ENCODE peak calls at places on chromosomes 16 and 17, in four cellular contexts. Y is GM12865, H is BE2C, N is OCI-M1. V is an unnamed sample.

GRCh38 chr16:53131363-53132071 is 76.7 kb downstream of the CHD9 start:
- DNase-seq in H (peak), Y (peak), N (peak), V (peak)

GRCh38 chr16:88063201-88063773 is 112.1 kb downstream of the BANP start:
- DNase-seq in H (no peak), N (no peak), Y (no peak), V (no peak)

GRCh38 chr17:38705803-38706624 is 941 bp downstream of the MLLT6 start:
- DNase-seq in H (peak), N (peak), Y (peak), V (no peak)

GRCh38 chr16:22122239-22122638 is 29.9 kb downstream of the VWA3A start:
- DNase-seq in H (no peak), Y (no peak), N (no peak), V (no peak)

GRCh38 chr17:72192409-72193192 is 71.8 kb downstream of the SOX9 start:
- DNase-seq in Y (no peak), N (no peak), H (no peak), V (no peak)

GRCh38 chr16:88442435-88442810 is 10.7 kb upstream of the ZFPM1 start:
- DNase-seq in Y (no peak), N (no peak), H (no peak), V (no peak)

GRCh38 chr16:77450790-77451487 is 16.1 kb upstream of the ADAMTS18 start:
- DNase-seq in Y (no peak), H (no peak), N (no peak), V (no peak)

GRCh38 chr17:73815474-73815873 is 171.2 kb upstream of the SDK2 start:
- DNase-seq in Y (no peak), H (no peak), N (no peak), V (no peak)

GRCh38 chr17:43907425-43907981 is at the start of gene MPP2:
- DNase-seq in Y (peak), N (peak), H (peak), V (peak)

GRCh38 chr17:60720763-60721531 is 43.3 kb downstream of the BCAS3 start:
- DNase-seq in N (peak), Y (peak), H (peak), V (peak)

GRCh38 chr17:19596869-19597268 is 51.7 kb upstream of the ALDH3A2 start:
- DNase-seq in N (no peak), H (no peak), Y (no peak), V (no peak)

V was measured in K562.